ENCODE peak calls at places on chromosome 14, in nine cellular contexts. G, Q, N, P, O, B, Z, D and H are unnamed samples.

GRCh38 chr14:104221636-104222375 is 83.4 kb downstream of the KIF26A start:
- DNase-seq in G (peak; percentile 59), Q (peak; percentile 28), N (no peak), P (no peak), O (peak; percentile 56), B (no peak), Z (no peak), D (no peak), H (no peak)

GRCh38 chr14:71488703-71489141 is 443.5 kb upstream of the RGS6 start:
- DNase-seq in G (no peak), Q (no peak), N (no peak), P (no peak), O (no peak), B (no peak), Z (peak; percentile 37), D (no peak), H (no peak)

GRCh38 chr14:89855961-89856360 is 98.6 kb downstream of the EFCAB11 start:
- DNase-seq in G (no peak), Q (no peak), N (no peak), P (no peak), O (no peak), B (no peak), Z (peak; percentile 59), D (no peak), H (no peak)

GRCh38 chr14:78848234-78848820 is 678.2 kb downstream of the NRXN3 start:
- DNase-seq in G (no peak), Q (peak; percentile 31), N (no peak), P (peak; percentile 81), O (no peak), B (no peak), Z (peak; percentile 33), D (no peak), H (peak; percentile 8)

GRCh38 chr14:86799244-86799647 is 1193.7 kb downstream of the GALC start:
- DNase-seq in G (no peak), Q (no peak), N (peak; percentile 79), P (no peak), O (no peak), B (no peak), Z (peak; percentile 91), D (no peak), H (no peak)

GRCh38 chr14:25111061-25111601 is 61.2 kb upstream of the STXBP6 start:
- DNase-seq in G (no peak), Q (no peak), N (no peak), P (no peak), O (no peak), B (no peak), Z (peak; percentile 94), D (no peak), H (peak; percentile 66)

GRCh38 chr14:65261425-65261920 is 151.1 kb upstream of the FUT8 start:
- DNase-seq in G (no peak), Q (no peak), N (no peak), P (no peak), O (no peak), B (no peak), Z (peak; percentile 42), D (no peak), H (no peak)

GRCh38 chr14:65179918-65180724 is 77.8 kb upstream of the MAX start:
- DNase-seq in G (no peak), Q (no peak), N (peak; percentile 87), P (no peak), O (no peak), B (no peak), Z (peak; percentile 78), D (no peak), H (no peak)

GRCh38 chr14:63273091-63273490 is 45.6 kb downstream of the GPHB5 start:
- DNase-seq in G (no peak), Q (no peak), N (no peak), P (no peak), O (no peak), B (no peak), Z (no peak), D (no peak), H (no peak)

GRCh38 chr14:50318031-50318626 is 6.0 kb downstream of the DMAC2L start:
- DNase-seq in G (no peak), Q (no peak), N (no peak), P (peak; percentile 24), O (no peak), B (no peak), Z (peak; percentile 56), D (no peak), H (no peak)

GRCh38 chr14:102544745-102545460 is 35.3 kb upstream of the ANKRD9 start:
- DNase-seq in G (no peak), Q (peak; percentile 84), N (no peak), P (peak; percentile 67), O (no peak), B (no peak), Z (no peak), D (no peak), H (no peak)

GRCh38 chr14:54088271-54088670 is 131.6 kb upstream of the BMP4 start:
- DNase-seq in G (no peak), Q (no peak), N (no peak), P (no peak), O (no peak), B (no peak), Z (no peak), D (no peak), H (no peak)

GRCh38 chr14:54086780-54087179 is 130.2 kb upstream of the BMP4 start:
- DNase-seq in G (no peak), Q (no peak), N (no peak), P (no peak), O (no peak), B (no peak), Z (peak; percentile 91), D (no peak), H (no peak)

GRCh38 chr14:54085841-54086240 is 129.2 kb upstream of the BMP4 start:
- DNase-seq in G (no peak), Q (no peak), N (no peak), P (no peak), O (no peak), B (no peak), Z (peak; percentile 50), D (no peak), H (no peak)

GRCh38 chr14:54085137-54085810 is 128.6 kb upstream of the BMP4 start:
- DNase-seq in G (no peak), Q (no peak), N (no peak), P (no peak), O (no peak), B (no peak), Z (peak; percentile 66), D (no peak), H (no peak)

GRCh38 chr14:54087376-54087775 is 130.8 kb upstream of the BMP4 start:
- DNase-seq in G (no peak), Q (no peak), N (no peak), P (no peak), O (no peak), B (no peak), Z (no peak), D (no peak), H (no peak)
- H3K4me1 ChIP-seq in G (no peaks in the 10 kb centered on the region), Q (no peaks in the 10 kb centered on the region), N (no peaks in the 10 kb centered on the region), P (peaks cover 3% of the 10 kb centered on the region), O (no peaks in the 10 kb centered on the region), B (no peaks in the 10 kb centered on the region), Z (no peaks in the 10 kb centered on the region), D (peaks cover 21% of the 10 kb centered on the region), H (no peaks in the 10 kb centered on the region)

DNA sequence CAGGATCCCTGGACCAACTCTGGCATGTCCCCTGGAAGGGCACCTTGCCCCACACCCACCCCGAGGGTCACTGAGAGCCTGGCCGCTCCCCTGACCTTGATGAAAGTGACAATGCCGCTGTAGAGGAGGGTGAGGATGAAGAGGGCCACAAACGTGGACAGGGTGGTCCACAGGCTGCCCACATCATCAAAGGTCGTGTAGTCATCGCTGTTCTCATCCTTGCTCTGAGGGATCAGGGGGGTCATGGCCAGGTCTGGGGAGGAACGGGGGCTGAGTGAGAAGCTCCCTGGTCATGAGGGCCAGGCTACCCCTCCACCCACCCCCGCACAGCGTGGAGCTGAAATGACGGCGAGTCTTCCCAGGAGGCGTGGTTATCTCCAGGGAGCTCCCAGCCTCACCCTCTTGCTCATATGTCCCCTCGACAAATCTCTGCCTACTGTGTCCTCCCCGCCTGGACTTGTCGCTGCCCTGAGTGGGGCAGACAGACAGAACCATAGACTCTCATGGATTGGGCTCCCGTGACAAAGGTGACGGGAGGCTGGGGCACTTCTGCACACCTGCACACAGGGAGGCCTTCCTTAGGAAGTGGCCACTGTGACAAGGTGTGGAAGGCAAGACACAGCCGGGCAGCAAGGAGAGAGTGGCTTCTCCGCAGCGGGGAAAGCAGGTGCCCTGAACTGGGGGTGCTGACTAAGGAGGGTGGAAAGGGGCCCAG is 311.1 kb downstream of the TMEM121 start:
- DNase-seq in G (no peak), Q (no peak), N (no peak), P (no peak), O (no peak), B (peak; percentile 36), Z (no peak), D (no peak), H (no peak)
- H3K9me3 ChIP-seq in G (no peaks in the 10 kb centered on the region), Q (no peaks in the 10 kb centered on the region), N (peaks cover 23% of the 10 kb centered on the region), P (peaks cover 9% of the 10 kb centered on the region), O (no peaks in the 10 kb centered on the region), B (peaks cover 9% of the 10 kb centered on the region), Z (no peaks in the 10 kb centered on the region), D (no peaks in the 10 kb centered on the region), H (no peaks in the 10 kb centered on the region)

GRCh38 chr14:100684961-100685360 is 41.7 kb upstream of the DLK1 start:
- DNase-seq in G (no peak), Q (no peak), N (no peak), P (no peak), O (no peak), B (no peak), Z (no peak), D (no peak), H (no peak)

GRCh38 chr14:100688051-100688450 is 38.6 kb upstream of the DLK1 start:
- DNase-seq in G (no peak), Q (no peak), N (no peak), P (no peak), O (no peak), B (no peak), Z (no peak), D (no peak), H (no peak)

GRCh38 chr14:100688598-100689499 is 37.8 kb upstream of the DLK1 start:
- DNase-seq in G (no peak), Q (no peak), N (no peak), P (no peak), O (no peak), B (no peak), Z (peak; percentile 82), D (no peak), H (no peak)

GRCh38 chr14:100686858-100687257 is 39.8 kb upstream of the DLK1 start:
- DNase-seq in G (no peak), Q (no peak), N (no peak), P (peak; percentile 42), O (no peak), B (no peak), Z (no peak), D (no peak), H (no peak)

DNA sequence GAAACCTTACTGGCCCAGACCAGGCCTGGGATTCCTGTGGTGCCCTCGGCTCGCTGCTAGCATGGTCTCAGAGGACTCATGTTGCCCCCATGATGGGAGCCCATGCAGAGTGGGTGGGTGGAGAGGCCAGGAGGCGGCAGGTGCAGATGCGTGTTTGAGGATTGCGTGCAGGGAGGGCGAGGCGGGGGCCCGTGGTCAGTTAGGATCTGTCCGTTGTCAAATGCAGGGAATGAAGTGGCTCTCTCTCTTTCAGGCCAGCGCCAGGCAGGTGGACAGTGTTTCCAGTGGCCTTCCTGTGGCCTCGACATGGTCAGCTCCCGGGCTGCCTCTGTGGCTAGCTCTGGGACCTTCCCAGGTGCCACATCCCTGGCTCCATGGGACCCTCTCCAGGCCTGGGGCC is 39.3 kb upstream of the DLK1 start:
- DNase-seq in G (no peak), Q (no peak), N (no peak), P (no peak), O (no peak), B (no peak), Z (no peak), D (no peak), H (no peak)
- H3K4me1 ChIP-seq in G (no peaks in the 10 kb centered on the region), Q (no peaks in the 10 kb centered on the region), N (peaks cover 27% of the 10 kb centered on the region), P (peaks cover 7% of the 10 kb centered on the region), O (peaks cover 31% of the 10 kb centered on the region), B (no peaks in the 10 kb centered on the region), Z (peaks cover 44% of the 10 kb centered on the region), D (no peaks in the 10 kb centered on the region), H (no peaks in the 10 kb centered on the region)

GRCh38 chr14:105931808-105932483 is 405.6 kb downstream of the TMEM121 start:
- DNase-seq in G (peak; percentile 5), Q (no peak), N (no peak), P (no peak), O (no peak), B (no peak), Z (no peak), D (no peak), H (no peak)
- H3K9me3 ChIP-seq in G (peaks cover 5% of the 10 kb centered on the region), Q (peaks cover 4% of the 10 kb centered on the region), N (peaks cover 8% of the 10 kb centered on the region), P (peaks cover 17% of the 10 kb centered on the region), O (no peaks in the 10 kb centered on the region), B (peaks cover 14% of the 10 kb centered on the region), Z (peaks cover 25% of the 10 kb centered on the region), D (no peaks in the 10 kb centered on the region), H (no peaks in the 10 kb centered on the region)